ENCODE peak calls at places on chromosomes 16 and 17, in seven cellular contexts. U, M, L, I, D, W and N are unnamed samples.

GRCh38 chr16:64440421-64440831 is 681.4 kb downstream of the CDH11 start:
- DNase-seq in D (no peak), M (no peak), I (no peak), U (peak; percentile 96), W (no peak), L (no peak), N (no peak)

GRCh38 chr17:7589891-7590611 is at the start of gene SOX15:
- DNase-seq in I (peak; percentile 42), M (peak; percentile 92), D (no peak), L (no peak), U (no peak), W (peak; percentile 57), N (no peak)

GRCh38 chr17:80071116-80071980 is 30.0 kb upstream of the GAA start:
- DNase-seq in L (peak; percentile 48), M (no peak), U (peak; percentile 69), I (peak; percentile 44), W (no peak), D (peak; percentile 24), N (no peak)

GRCh38 chr17:47897561-47897960 is 1.5 kb downstream of the SP2 start:
- DNase-seq in L (no peak), W (no peak), I (no peak), D (no peak), M (no peak), U (no peak), N (no peak)

GRCh38 chr17:20235747-20236146 is 226.6 kb downstream of the SPECC1 start:
- DNase-seq in L (no peak), U (no peak), D (no peak), W (no peak), M (no peak), I (no peak), N (no peak)

GRCh38 chr17:69424287-69425041 is 10.0 kb downstream of the MAP2K6 start:
- DNase-seq in U (no peak), L (no peak), W (no peak), D (no peak), M (no peak), I (no peak), N (no peak)

GRCh38 chr17:58391302-58391984 is 25.9 kb downstream of the RNF43 start:
- DNase-seq in W (no peak), M (no peak), U (peak; percentile 69), L (peak; percentile 92), D (no peak), I (peak; percentile 96), N (no peak)

GRCh38 chr17:31548709-31549108 is 157.2 kb downstream of the RAB11FIP4 start:
- DNase-seq in L (no peak), U (no peak), I (no peak), W (no peak), D (no peak), M (no peak), N (no peak)

GRCh38 chr17:75509528-75510258 is 5.6 kb downstream of the CASKIN2 start:
- DNase-seq in W (no peak), I (no peak), M (no peak), U (no peak), D (no peak), L (no peak), N (no peak)

GRCh38 chr17:45429338-45430005 is 3.2 kb downstream of the ARHGAP27 start:
- DNase-seq in W (no peak), U (no peak), L (no peak), D (no peak), M (peak; percentile 79), I (no peak), N (no peak)

GRCh38 chr16:57591086-57591869 is 37.2 kb upstream of the ADGRG1 start:
- DNase-seq in U (peak; percentile 78), I (peak; percentile 75), L (peak; percentile 73), D (no peak), M (peak; percentile 83), W (peak; percentile 67), N (no peak)

GRCh38 chr17:69961488-69962145 is 113.4 kb upstream of the KCNJ16 start:
- DNase-seq in W (no peak), U (no peak), I (no peak), L (no peak), D (no peak), M (peak; percentile 73), N (no peak)

GRCh38 chr16:2664522-2665096 is 17.7 kb upstream of the KCTD5 start:
- DNase-seq in M (no peak), L (no peak), U (no peak), D (no peak), W (no peak), I (no peak), N (no peak)

GRCh38 chr16:30985401-30986128 is 558 bp downstream of the HSD3B7 start:
- DNase-seq in M (peak; percentile 81), L (peak; percentile 63), U (no peak), W (peak; percentile 90), I (peak; percentile 75), D (no peak), N (no peak)
- TF ChIP-seq CTCF in M (no peak), L (no peak), U (no peak), W (peak; percentile 72), I (no peak), D (no peak), N (no peak)

GRCh38 chr17:78962345-78962983 is 17.3 kb downstream of the LGALS3BP start:
- DNase-seq in M (peak; percentile 28), L (no peak), U (no peak), D (no peak), I (peak; percentile 77), W (no peak), N (no peak)
- TF ChIP-seq CTCF in M (no peak), L (no peak), U (no peak), D (no peak), I (no peak), W (no peak), N (no peak)

DNA sequence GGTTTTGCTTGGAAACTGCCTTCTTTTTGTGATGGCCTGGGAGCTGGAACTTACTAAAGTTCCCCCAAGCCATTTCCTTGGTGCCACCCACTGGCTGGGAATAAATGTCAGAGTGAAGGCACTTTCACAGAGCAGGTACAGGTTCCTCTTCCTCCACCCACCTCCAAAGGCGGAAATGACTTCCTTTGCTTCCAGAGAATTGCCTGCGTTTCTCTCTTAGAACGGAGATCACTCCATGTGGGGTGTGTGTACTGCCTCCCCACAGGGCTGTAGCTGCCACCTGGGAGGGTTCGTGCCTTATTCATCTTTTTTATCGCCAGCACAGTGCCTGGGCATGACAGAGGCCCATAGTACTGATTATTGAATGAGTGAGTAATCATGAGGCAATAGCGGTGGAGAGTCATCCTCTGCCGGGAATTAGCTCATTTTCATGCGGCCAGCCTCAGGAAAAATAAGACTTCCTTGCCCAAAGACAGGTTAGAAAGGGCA is 32.2 kb upstream of the HAS3 start:
- DNase-seq in W (no peak), U (peak; percentile 83), M (no peak), D (no peak), L (peak; percentile 29), I (no peak), N (no peak)
- TF ChIP-seq CTCF in W (no peak), U (no peak), M (no peak), D (no peak), L (no peak), I (no peak), N (no peak)

DNA sequence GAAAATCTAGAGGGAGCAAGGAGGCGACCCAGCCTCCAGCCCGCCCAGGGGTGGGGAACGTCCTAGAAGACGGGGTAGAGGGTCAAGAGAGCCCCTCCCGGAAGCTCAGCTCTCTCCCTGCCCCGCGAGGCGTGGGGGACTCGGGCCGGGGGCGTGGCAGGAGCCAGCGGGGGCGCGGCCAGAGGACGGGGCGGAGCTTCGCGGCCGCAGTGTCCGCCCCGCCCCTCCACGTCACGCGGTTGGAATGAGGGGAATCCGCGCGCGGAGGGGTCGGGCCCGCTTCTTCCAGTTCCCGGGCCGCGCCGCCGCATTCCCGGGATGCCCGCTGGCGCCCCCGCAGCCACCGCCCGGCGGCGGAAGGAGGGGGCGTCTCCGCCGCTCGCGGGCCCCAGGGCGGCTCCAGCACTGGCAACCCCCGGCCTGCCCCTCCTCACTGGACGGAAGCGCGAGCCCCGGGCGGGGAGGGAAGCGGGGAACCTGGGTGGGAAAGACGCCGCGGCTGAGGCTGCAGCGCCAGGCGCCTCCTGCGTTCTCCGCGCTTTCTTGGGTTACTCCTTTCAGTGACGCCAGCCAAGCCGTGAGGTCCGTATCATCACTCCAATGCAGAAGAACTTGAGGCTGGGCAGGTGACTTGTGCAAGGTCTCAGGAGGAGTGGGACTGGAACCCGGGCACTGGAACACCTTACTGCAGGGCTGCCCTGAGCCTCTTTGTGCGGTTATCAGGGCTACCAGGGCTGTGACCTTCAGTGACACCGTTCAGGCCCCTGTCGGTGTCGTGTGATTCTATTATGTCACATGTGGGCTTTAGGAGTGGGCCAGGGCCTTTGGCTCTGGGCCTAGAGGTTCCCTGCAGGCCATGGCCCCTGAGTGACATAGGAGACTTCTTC is 4.3 kb downstream of the MYO1C start:
- DNase-seq in L (peak; percentile 80), I (peak; percentile 89), W (no peak), M (peak; percentile 84), D (no peak), U (peak; percentile 87), N (peak; percentile 81)
- TF ChIP-seq CTCF in L (no peak), I (no peak), W (no peak), M (no peak), D (peak; percentile 34), U (no peak), N (no peak)

GRCh38 chr17:39704821-39705551 is 5.1 kb downstream of the ERBB2 start:
- DNase-seq in L (no peak), W (no peak), M (peak; percentile 59), D (peak; percentile 30), I (no peak), U (peak; percentile 24), N (no peak)
- TF ChIP-seq CTCF in L (no peak), W (peak; percentile 16), M (peak; percentile 39), D (peak; percentile 65), I (peak; percentile 13), U (peak; percentile 21), N (no peak)